ENCODE peak calls at places on chromosome 15, in seven cellular contexts. One of them, this sample, is unnamed.

GRCh38 chr15:57183041-57183440 is 193.3 kb upstream of the CGNL1 start:
- DNase-seq in NCI-H345: no peak
- DNase-seq in NCI-H446: no peak
- DNase-seq in nephron progenitor cell: no peak
- DNase-seq in astrocyte of the spinal cord: no peak
- DNase-seq in brain microvascular endothelial cell: no peak
- DNase-seq in T-helper 2 cell treated with Interferon-gamma antibody and Interleukin-4, amounts not matched to agents 5 μg/mL and 100 μg/mL, for 36 hours: no peak
- DNase-seq in this sample: no peak

GRCh38 chr15:100191161-100191560 is 150.6 kb downstream of the ADAMTS17 start:
- DNase-seq in NCI-H345: peak
- DNase-seq in NCI-H446: no peak
- DNase-seq in nephron progenitor cell: no peak
- DNase-seq in astrocyte of the spinal cord: no peak
- DNase-seq in brain microvascular endothelial cell: no peak
- DNase-seq in T-helper 2 cell treated with Interferon-gamma antibody and Interleukin-4, amounts not matched to agents 5 μg/mL and 100 μg/mL, for 36 hours: no peak
- DNase-seq in this sample: no peak

GRCh38 chr15:69145694-69146492 is 14.5 kb upstream of the GLCE start:
- DNase-seq in NCI-H345: peak
- DNase-seq in NCI-H446: peak
- DNase-seq in nephron progenitor cell: peak
- DNase-seq in astrocyte of the spinal cord: no peak
- DNase-seq in brain microvascular endothelial cell: no peak
- DNase-seq in T-helper 2 cell treated with Interferon-gamma antibody and Interleukin-4, amounts not matched to agents 5 μg/mL and 100 μg/mL, for 36 hours: no peak
- DNase-seq in this sample: no peak

GRCh38 chr15:85854345-85855097 is 59.8 kb upstream of the KLHL25 start:
- DNase-seq in NCI-H345: peak
- DNase-seq in NCI-H446: peak
- DNase-seq in nephron progenitor cell: peak
- DNase-seq in astrocyte of the spinal cord: peak
- DNase-seq in brain microvascular endothelial cell: peak
- DNase-seq in T-helper 2 cell treated with Interferon-gamma antibody and Interleukin-4, amounts not matched to agents 5 μg/mL and 100 μg/mL, for 36 hours: peak
- DNase-seq in this sample: no peak

GRCh38 chr15:55661431-55661830 is 73.3 kb upstream of the PYGO1 start:
- DNase-seq in NCI-H345: no peak
- DNase-seq in NCI-H446: no peak
- DNase-seq in nephron progenitor cell: no peak
- DNase-seq in astrocyte of the spinal cord: peak
- DNase-seq in brain microvascular endothelial cell: peak
- DNase-seq in T-helper 2 cell treated with Interferon-gamma antibody and Interleukin-4, amounts not matched to agents 5 μg/mL and 100 μg/mL, for 36 hours: peak
- DNase-seq in this sample: no peak

GRCh38 chr15:68829068-68829467 is 8.4 kb upstream of the ANP32A start:
- DNase-seq in NCI-H345: no peak
- DNase-seq in NCI-H446: no peak
- DNase-seq in nephron progenitor cell: no peak
- DNase-seq in astrocyte of the spinal cord: no peak
- DNase-seq in brain microvascular endothelial cell: peak
- DNase-seq in T-helper 2 cell treated with Interferon-gamma antibody and Interleukin-4, amounts not matched to agents 5 μg/mL and 100 μg/mL, for 36 hours: no peak
- DNase-seq in this sample: no peak

GRCh38 chr15:53611145-53611920 is 148.1 kb downstream of the WDR72 start:
- DNase-seq in NCI-H345: no peak
- DNase-seq in NCI-H446: no peak
- DNase-seq in nephron progenitor cell: no peak
- DNase-seq in astrocyte of the spinal cord: peak
- DNase-seq in brain microvascular endothelial cell: peak
- DNase-seq in T-helper 2 cell treated with Interferon-gamma antibody and Interleukin-4, amounts not matched to agents 5 μg/mL and 100 μg/mL, for 36 hours: no peak
- DNase-seq in this sample: no peak

GRCh38 chr15:80450811-80451321 is 46.7 kb downstream of the ARNT2 start:
- DNase-seq in NCI-H345: no peak
- DNase-seq in NCI-H446: no peak
- DNase-seq in nephron progenitor cell: no peak
- DNase-seq in astrocyte of the spinal cord: peak
- DNase-seq in brain microvascular endothelial cell: no peak
- DNase-seq in T-helper 2 cell treated with Interferon-gamma antibody and Interleukin-4, amounts not matched to agents 5 μg/mL and 100 μg/mL, for 36 hours: no peak
- DNase-seq in this sample: no peak

GRCh38 chr15:79769081-79769481 is 127.7 kb downstream of the MTHFS start:
- DNase-seq in NCI-H345: no peak
- DNase-seq in NCI-H446: peak
- DNase-seq in nephron progenitor cell: no peak
- DNase-seq in astrocyte of the spinal cord: no peak
- DNase-seq in brain microvascular endothelial cell: peak
- DNase-seq in T-helper 2 cell treated with Interferon-gamma antibody and Interleukin-4, amounts not matched to agents 5 μg/mL and 100 μg/mL, for 36 hours: no peak
- DNase-seq in this sample: no peak

GRCh38 chr15:73889725-73890124 is 16.4 kb downstream of the TBC1D21 start:
- DNase-seq in NCI-H345: no peak
- DNase-seq in NCI-H446: no peak
- DNase-seq in nephron progenitor cell: no peak
- DNase-seq in astrocyte of the spinal cord: no peak
- DNase-seq in brain microvascular endothelial cell: no peak
- DNase-seq in T-helper 2 cell treated with Interferon-gamma antibody and Interleukin-4, amounts not matched to agents 5 μg/mL and 100 μg/mL, for 36 hours: no peak
- DNase-seq in this sample: no peak

GRCh38 chr15:86540840-86541467 is 461.3 kb downstream of the AGBL1 start:
- DNase-seq in NCI-H345: no peak
- DNase-seq in NCI-H446: no peak
- DNase-seq in nephron progenitor cell: no peak
- DNase-seq in astrocyte of the spinal cord: no peak
- DNase-seq in brain microvascular endothelial cell: no peak
- DNase-seq in T-helper 2 cell treated with Interferon-gamma antibody and Interleukin-4, amounts not matched to agents 5 μg/mL and 100 μg/mL, for 36 hours: no peak
- DNase-seq in this sample: no peak

GRCh38 chr15:63582179-63582578 is 15.0 kb upstream of the FBXL22 start:
- DNase-seq in NCI-H345: no peak
- DNase-seq in NCI-H446: no peak
- DNase-seq in nephron progenitor cell: no peak
- DNase-seq in astrocyte of the spinal cord: no peak
- DNase-seq in brain microvascular endothelial cell: no peak
- DNase-seq in T-helper 2 cell treated with Interferon-gamma antibody and Interleukin-4, amounts not matched to agents 5 μg/mL and 100 μg/mL, for 36 hours: no peak
- DNase-seq in this sample: no peak

GRCh38 chr15:99844150-99844549 is 110.9 kb upstream of the LYSMD4 start:
- DNase-seq in NCI-H345: no peak
- DNase-seq in NCI-H446: no peak
- DNase-seq in nephron progenitor cell: no peak
- DNase-seq in astrocyte of the spinal cord: no peak
- DNase-seq in brain microvascular endothelial cell: no peak
- DNase-seq in T-helper 2 cell treated with Interferon-gamma antibody and Interleukin-4, amounts not matched to agents 5 μg/mL and 100 μg/mL, for 36 hours: no peak
- DNase-seq in this sample: no peak

GRCh38 chr15:31145271-31145911 is 43.9 kb upstream of the TRPM1 start:
- DNase-seq in NCI-H345: no peak
- DNase-seq in NCI-H446: no peak
- DNase-seq in nephron progenitor cell: no peak
- DNase-seq in astrocyte of the spinal cord: no peak
- DNase-seq in brain microvascular endothelial cell: no peak
- DNase-seq in T-helper 2 cell treated with Interferon-gamma antibody and Interleukin-4, amounts not matched to agents 5 μg/mL and 100 μg/mL, for 36 hours: no peak
- DNase-seq in this sample: no peak

GRCh38 chr15:85504739-85505676 is 124.6 kb downstream of the AKAP13 start:
- DNase-seq in NCI-H345: peak
- DNase-seq in NCI-H446: no peak
- DNase-seq in nephron progenitor cell: peak
- DNase-seq in astrocyte of the spinal cord: peak
- DNase-seq in brain microvascular endothelial cell: peak
- DNase-seq in T-helper 2 cell treated with Interferon-gamma antibody and Interleukin-4, amounts not matched to agents 5 μg/mL and 100 μg/mL, for 36 hours: no peak
- DNase-seq in this sample: no peak

GRCh38 chr15:53872410-53872809 is 105.8 kb upstream of the UNC13C start:
- DNase-seq in NCI-H345: no peak
- DNase-seq in NCI-H446: no peak
- DNase-seq in nephron progenitor cell: no peak
- DNase-seq in astrocyte of the spinal cord: no peak
- DNase-seq in brain microvascular endothelial cell: no peak
- DNase-seq in T-helper 2 cell treated with Interferon-gamma antibody and Interleukin-4, amounts not matched to agents 5 μg/mL and 100 μg/mL, for 36 hours: no peak
- DNase-seq in this sample: no peak

GRCh38 chr15:44207643-44208042 is 12.6 kb upstream of the FRMD5 start:
- DNase-seq in NCI-H345: no peak
- DNase-seq in NCI-H446: peak
- DNase-seq in nephron progenitor cell: no peak
- DNase-seq in astrocyte of the spinal cord: peak
- DNase-seq in brain microvascular endothelial cell: peak
- DNase-seq in T-helper 2 cell treated with Interferon-gamma antibody and Interleukin-4, amounts not matched to agents 5 μg/mL and 100 μg/mL, for 36 hours: no peak
- DNase-seq in this sample: no peak

GRCh38 chr15:31223478-31224350 is 102.9 kb upstream of the KLF13 start:
- DNase-seq in NCI-H345: no peak
- DNase-seq in NCI-H446: no peak
- DNase-seq in nephron progenitor cell: no peak
- DNase-seq in astrocyte of the spinal cord: peak
- DNase-seq in brain microvascular endothelial cell: no peak
- DNase-seq in T-helper 2 cell treated with Interferon-gamma antibody and Interleukin-4, amounts not matched to agents 5 μg/mL and 100 μg/mL, for 36 hours: no peak
- DNase-seq in this sample: no peak

GRCh38 chr15:76235186-76235826 is 76.0 kb downstream of the ETFA start:
- DNase-seq in NCI-H345: peak
- DNase-seq in NCI-H446: no peak
- DNase-seq in nephron progenitor cell: no peak
- DNase-seq in astrocyte of the spinal cord: peak
- DNase-seq in brain microvascular endothelial cell: no peak
- DNase-seq in T-helper 2 cell treated with Interferon-gamma antibody and Interleukin-4, amounts not matched to agents 5 μg/mL and 100 μg/mL, for 36 hours: no peak
- DNase-seq in this sample: no peak

GRCh38 chr15:92306662-92307061 is 87.0 kb upstream of the ST8SIA2 start:
- DNase-seq in NCI-H345: peak
- DNase-seq in NCI-H446: no peak
- DNase-seq in nephron progenitor cell: no peak
- DNase-seq in astrocyte of the spinal cord: no peak
- DNase-seq in brain microvascular endothelial cell: peak
- DNase-seq in T-helper 2 cell treated with Interferon-gamma antibody and Interleukin-4, amounts not matched to agents 5 μg/mL and 100 μg/mL, for 36 hours: no peak
- DNase-seq in this sample: no peak

GRCh38 chr15:67183443-67184169 is 70.9 kb downstream of the AAGAB start:
- DNase-seq in NCI-H345: no peak
- DNase-seq in NCI-H446: no peak
- DNase-seq in nephron progenitor cell: no peak
- DNase-seq in astrocyte of the spinal cord: peak
- DNase-seq in brain microvascular endothelial cell: no peak
- DNase-seq in T-helper 2 cell treated with Interferon-gamma antibody and Interleukin-4, amounts not matched to agents 5 μg/mL and 100 μg/mL, for 36 hours: no peak
- DNase-seq in this sample: no peak

GRCh38 chr15:42157981-42158765 is 1.7 kb upstream of the PLA2G4F start:
- DNase-seq in NCI-H345: no peak
- DNase-seq in NCI-H446: no peak
- DNase-seq in nephron progenitor cell: no peak
- DNase-seq in astrocyte of the spinal cord: peak
- DNase-seq in brain microvascular endothelial cell: peak
- DNase-seq in T-helper 2 cell treated with Interferon-gamma antibody and Interleukin-4, amounts not matched to agents 5 μg/mL and 100 μg/mL, for 36 hours: no peak
- DNase-seq in this sample: no peak

GRCh38 chr15:66459818-66460615 is 37.5 kb downstream of the SNAPC5 start:
- DNase-seq in NCI-H345: no peak
- DNase-seq in NCI-H446: no peak
- DNase-seq in nephron progenitor cell: no peak
- DNase-seq in astrocyte of the spinal cord: peak
- DNase-seq in brain microvascular endothelial cell: peak
- DNase-seq in T-helper 2 cell treated with Interferon-gamma antibody and Interleukin-4, amounts not matched to agents 5 μg/mL and 100 μg/mL, for 36 hours: no peak
- DNase-seq in this sample: no peak

GRCh38 chr15:35690698-35691116 is 144.7 kb upstream of the DPH6 start:
- DNase-seq in NCI-H345: no peak
- DNase-seq in NCI-H446: no peak
- DNase-seq in nephron progenitor cell: no peak
- DNase-seq in astrocyte of the spinal cord: peak
- DNase-seq in brain microvascular endothelial cell: peak
- DNase-seq in T-helper 2 cell treated with Interferon-gamma antibody and Interleukin-4, amounts not matched to agents 5 μg/mL and 100 μg/mL, for 36 hours: no peak
- DNase-seq in this sample: no peak

GRCh38 chr15:64942356-64942755 is 30.7 kb downstream of the ANKDD1A start:
- DNase-seq in NCI-H345: no peak
- DNase-seq in NCI-H446: no peak
- DNase-seq in nephron progenitor cell: no peak
- DNase-seq in astrocyte of the spinal cord: no peak
- DNase-seq in brain microvascular endothelial cell: no peak
- DNase-seq in T-helper 2 cell treated with Interferon-gamma antibody and Interleukin-4, amounts not matched to agents 5 μg/mL and 100 μg/mL, for 36 hours: no peak
- DNase-seq in this sample: no peak

GRCh38 chr15:65372787-65373067 is 5.1 kb downstream of the IGDCC3 start:
- DNase-seq in NCI-H345: no peak
- DNase-seq in NCI-H446: no peak
- DNase-seq in nephron progenitor cell: no peak
- DNase-seq in astrocyte of the spinal cord: no peak
- DNase-seq in brain microvascular endothelial cell: no peak
- DNase-seq in T-helper 2 cell treated with Interferon-gamma antibody and Interleukin-4, amounts not matched to agents 5 μg/mL and 100 μg/mL, for 36 hours: no peak
- DNase-seq in this sample: no peak

GRCh38 chr15:78142332-78142731 is 6.8 kb upstream of the IDH3A start:
- DNase-seq in NCI-H345: no peak
- DNase-seq in NCI-H446: no peak
- DNase-seq in nephron progenitor cell: no peak
- DNase-seq in astrocyte of the spinal cord: no peak
- DNase-seq in brain microvascular endothelial cell: no peak
- DNase-seq in T-helper 2 cell treated with Interferon-gamma antibody and Interleukin-4, amounts not matched to agents 5 μg/mL and 100 μg/mL, for 36 hours: no peak
- DNase-seq in this sample: no peak

GRCh38 chr15:87394676-87395075 is 861.9 kb downstream of the NTRK3 start:
- DNase-seq in NCI-H345: no peak
- DNase-seq in NCI-H446: no peak
- DNase-seq in nephron progenitor cell: no peak
- DNase-seq in astrocyte of the spinal cord: no peak
- DNase-seq in brain microvascular endothelial cell: no peak
- DNase-seq in T-helper 2 cell treated with Interferon-gamma antibody and Interleukin-4, amounts not matched to agents 5 μg/mL and 100 μg/mL, for 36 hours: no peak
- DNase-seq in this sample: no peak

GRCh38 chr15:31299588-31300207 is 26.9 kb upstream of the KLF13 start:
- DNase-seq in NCI-H345: no peak
- DNase-seq in NCI-H446: no peak
- DNase-seq in nephron progenitor cell: no peak
- DNase-seq in astrocyte of the spinal cord: no peak
- DNase-seq in brain microvascular endothelial cell: no peak
- DNase-seq in T-helper 2 cell treated with Interferon-gamma antibody and Interleukin-4, amounts not matched to agents 5 μg/mL and 100 μg/mL, for 36 hours: no peak
- DNase-seq in this sample: no peak

GRCh38 chr15:65819563-65819960 is 27.5 kb upstream of the DENND4A start:
- DNase-seq in NCI-H345: no peak
- DNase-seq in NCI-H446: no peak
- DNase-seq in nephron progenitor cell: no peak
- DNase-seq in astrocyte of the spinal cord: no peak
- DNase-seq in brain microvascular endothelial cell: peak
- DNase-seq in T-helper 2 cell treated with Interferon-gamma antibody and Interleukin-4, amounts not matched to agents 5 μg/mL and 100 μg/mL, for 36 hours: no peak
- DNase-seq in this sample: no peak

GRCh38 chr15:60544581-60545115 is 65.7 kb upstream of the ICE2 start:
- DNase-seq in NCI-H345: no peak
- DNase-seq in NCI-H446: no peak
- DNase-seq in nephron progenitor cell: no peak
- DNase-seq in astrocyte of the spinal cord: no peak
- DNase-seq in brain microvascular endothelial cell: no peak
- DNase-seq in T-helper 2 cell treated with Interferon-gamma antibody and Interleukin-4, amounts not matched to agents 5 μg/mL and 100 μg/mL, for 36 hours: no peak
- DNase-seq in this sample: no peak

GRCh38 chr15:42085236-42085605 is 9.1 kb downstream of the PLA2G4D start:
- DNase-seq in NCI-H345: no peak
- DNase-seq in NCI-H446: no peak
- DNase-seq in nephron progenitor cell: peak
- DNase-seq in astrocyte of the spinal cord: no peak
- DNase-seq in brain microvascular endothelial cell: no peak
- DNase-seq in T-helper 2 cell treated with Interferon-gamma antibody and Interleukin-4, amounts not matched to agents 5 μg/mL and 100 μg/mL, for 36 hours: no peak
- DNase-seq in this sample: no peak

GRCh38 chr15:33852570-33852969 is 115.7 kb upstream of the CHRM5 start:
- DNase-seq in NCI-H345: no peak
- DNase-seq in NCI-H446: no peak
- DNase-seq in nephron progenitor cell: no peak
- DNase-seq in astrocyte of the spinal cord: peak
- DNase-seq in brain microvascular endothelial cell: peak
- DNase-seq in T-helper 2 cell treated with Interferon-gamma antibody and Interleukin-4, amounts not matched to agents 5 μg/mL and 100 μg/mL, for 36 hours: no peak
- DNase-seq in this sample: no peak

GRCh38 chr15:31308185-31308639 is 18.4 kb upstream of the KLF13 start:
- DNase-seq in NCI-H345: peak
- DNase-seq in NCI-H446: no peak
- DNase-seq in nephron progenitor cell: no peak
- DNase-seq in astrocyte of the spinal cord: no peak
- DNase-seq in brain microvascular endothelial cell: no peak
- DNase-seq in T-helper 2 cell treated with Interferon-gamma antibody and Interleukin-4, amounts not matched to agents 5 μg/mL and 100 μg/mL, for 36 hours: no peak
- DNase-seq in this sample: no peak

GRCh38 chr15:62809106-62809967 is 233.2 kb upstream of the TPM1 start:
- DNase-seq in NCI-H345: no peak
- DNase-seq in NCI-H446: no peak
- DNase-seq in nephron progenitor cell: no peak
- DNase-seq in astrocyte of the spinal cord: peak
- DNase-seq in brain microvascular endothelial cell: peak
- DNase-seq in T-helper 2 cell treated with Interferon-gamma antibody and Interleukin-4, amounts not matched to agents 5 μg/mL and 100 μg/mL, for 36 hours: no peak
- DNase-seq in this sample: no peak

GRCh38 chr15:89740137-89740536 is 10.9 kb downstream of the MESP1 start:
- DNase-seq in NCI-H345: peak
- DNase-seq in NCI-H446: peak
- DNase-seq in nephron progenitor cell: peak
- DNase-seq in astrocyte of the spinal cord: peak
- DNase-seq in brain microvascular endothelial cell: peak
- DNase-seq in T-helper 2 cell treated with Interferon-gamma antibody and Interleukin-4, amounts not matched to agents 5 μg/mL and 100 μg/mL, for 36 hours: peak
- DNase-seq in this sample: peak

GRCh38 chr15:27701956-27702355 is 397.2 kb downstream of the OCA2 start:
- DNase-seq in NCI-H345: no peak
- DNase-seq in NCI-H446: no peak
- DNase-seq in nephron progenitor cell: no peak
- DNase-seq in astrocyte of the spinal cord: no peak
- DNase-seq in brain microvascular endothelial cell: no peak
- DNase-seq in T-helper 2 cell treated with Interferon-gamma antibody and Interleukin-4, amounts not matched to agents 5 μg/mL and 100 μg/mL, for 36 hours: no peak
- DNase-seq in this sample: no peak

This sample was measured in NCI-H2081 treated with DMSO at 0.1 percent for 48 hours.